ENCODE peak calls at places on chromosomes 4 and X, in seven cellular contexts. Y is germinal center; S is NCI-H2029 treated with DMSO at 0.1 percent for 48 hours; X is neural progenitor cell; H is WTC11; Q is stimulated activated CD8-positive, alpha-beta memory T cell treated with anti-CD3 and anti-CD28 coated beads, Interleukin-7, amount 100 ng/mL, for 1 hour; P is naive B cell. D is an unnamed sample.

GRCh38 chr4:24917076-24917856 is 4.4 kb upstream of the CCDC149 start:
- DNase-seq in H (peak; percentile 17), S (no peak), X (peak; percentile 38), Y (no peak), Q (no peak), P (no peak), D (no peak)

GRCh38 chr4:156594619-156595018 is 377.0 kb downstream of the PDGFC start:
- DNase-seq in X (no peak), P (no peak), Y (no peak), H (no peak), S (peak; percentile 26), Q (no peak), D (peak; percentile 38)

GRCh38 chr4:153448003-153448731 is 18.0 kb upstream of the TMEM131L start:
- DNase-seq in P (no peak), Q (no peak), S (no peak), H (no peak), Y (no peak), X (no peak), D (peak; percentile 60)

GRCh38 chrX:39327705-39328104 is 526.4 kb downstream of the MID1IP1 start:
- DNase-seq in X (no peak), Y (no peak), S (no peak), Q (no peak), P (no peak), H (no peak), D (no peak)

GRCh38 chr4:6878451-6879059 is 31.1 kb upstream of the TBC1D14 start:
- DNase-seq in P (no peak), X (no peak), H (no peak), Y (no peak), Q (no peak), S (no peak), D (no peak)

GRCh38 chr4:141548791-141549190 is 87.6 kb upstream of the IL15 start:
- DNase-seq in X (no peak), Y (no peak), H (no peak), Q (no peak), S (no peak), P (no peak), D (no peak)

GRCh38 chr4:4858527-4858926 is 938 bp upstream of the MSX1 start:
- DNase-seq in P (no peak), H (no peak), Y (no peak), X (peak; percentile 41), Q (no peak), S (no peak), D (no peak)

GRCh38 chr4:151658959-151659593 is 101.7 kb downstream of the GATB start:
- DNase-seq in Q (no peak), P (no peak), X (no peak), S (no peak), Y (no peak), H (no peak), D (no peak)

GRCh38 chrX:7889680-7890079 is 37.5 kb downstream of the PNPLA4 start:
- DNase-seq in S (no peak), P (no peak), H (no peak), X (no peak), Y (no peak), Q (no peak), D (no peak)

GRCh38 chr4:84495448-84496221 is 3.5 kb downstream of the NKX6-1 start:
- DNase-seq in X (peak; percentile 47), H (peak; percentile 39), Q (no peak), S (no peak), P (no peak), Y (no peak), D (no peak)

GRCh38 chrX:123830309-123830708 is 29.5 kb upstream of the XIAP start:
- DNase-seq in S (no peak), X (no peak), H (no peak), Y (peak; percentile 63), Q (no peak), P (peak; percentile 65), D (no peak)

D was measured in SJCRH30.